ENCODE peak calls at places on chromosomes 11 and 22, in five cellular contexts. S, T, V, J and Y are unnamed samples.

GRCh38 chr11:94131363-94132115 is 2.9 kb downstream of the PANX1 start:
- DNase-seq in V (peak; percentile 54), S (no peak), T (peak; percentile 6), J (no peak), Y (no peak)

GRCh38 chr22:40637181-40638150 is 947 bp upstream of the MRTFA start:
- DNase-seq in V (no peak), S (no peak), T (peak; percentile 55), J (peak; percentile 56), Y (no peak)

GRCh38 chr11:69657911-69658605 is 17.1 kb downstream of the LTO1 start:
- DNase-seq in J (no peak), S (peak; percentile 88), V (peak; percentile 48), T (peak; percentile 69), Y (peak; percentile 90)

GRCh38 chr11:35796542-35796941 is 134.0 kb downstream of the TRIM44 start:
- DNase-seq in J (peak; percentile 66), S (no peak), V (peak; percentile 77), T (no peak), Y (no peak)

GRCh38 chr22:30371981-30372380 is 15.2 kb downstream of the CCDC157 start:
- DNase-seq in J (no peak), S (peak; percentile 49), T (no peak), V (no peak), Y (no peak)

GRCh38 chr22:36328635-36329216 is 59.0 kb downstream of the MYH9 start:
- DNase-seq in T (no peak), V (peak; percentile 97), S (no peak), J (peak; percentile 90), Y (no peak)

GRCh38 chr11:114188851-114189570 is 107.2 kb upstream of the NNMT start:
- DNase-seq in T (no peak), V (no peak), J (no peak), S (no peak), Y (no peak)

GRCh38 chr22:41922336-41922735 is 4.3 kb downstream of the TNFRSF13C start:
- DNase-seq in J (no peak), S (no peak), T (no peak), V (no peak), Y (no peak)

GRCh38 chr11:47184711-47185304 is 1.4 kb downstream of the PACSIN3 start:
- DNase-seq in T (no peak), S (no peak), J (no peak), V (peak; percentile 17), Y (no peak)

GRCh38 chr11:12301379-12301778 is 76.0 kb upstream of the PARVA start:
- DNase-seq in V (no peak), S (no peak), T (no peak), J (no peak), Y (no peak)

GRCh38 chr11:33893711-33894401 is 2.0 kb upstream of the LMO2 start:
- DNase-seq in V (peak; percentile 10), T (no peak), S (no peak), J (no peak), Y (no peak)

GRCh38 chr22:31126128-31126868 is 3.5 kb downstream of the INPP5J start:
- DNase-seq in J (no peak), V (no peak), S (peak; percentile 42), T (no peak), Y (no peak)

GRCh38 chr11:121318848-121319834 is 26.6 kb downstream of the SC5D start:
- DNase-seq in T (no peak), S (no peak), V (peak; percentile 60), J (peak; percentile 10), Y (peak; percentile 32)

GRCh38 chr11:20026629-20027545 is 133.4 kb downstream of the DBX1 start:
- DNase-seq in J (peak; percentile 94), T (peak; percentile 85), V (no peak), S (peak; percentile 98), Y (no peak)

GRCh38 chr11:132779487-132779886 is 752.8 kb downstream of the OPCML start:
- DNase-seq in T (no peak), V (no peak), J (no peak), S (no peak), Y (no peak)

GRCh38 chr11:2728128-2728662 is 28.4 kb upstream of the KCNQ1OT1 start:
- DNase-seq in S (no peak), T (no peak), V (no peak), J (no peak), Y (no peak)

GRCh38 chr11:12865871-12866595 is 143.1 kb upstream of the RASSF10 start:
- DNase-seq in J (no peak), S (no peak), T (no peak), V (no peak), Y (no peak)

GRCh38 chr22:45717787-45718186 is 46.2 kb downstream of the ATXN10 start:
- DNase-seq in S (no peak), V (peak; percentile 74), J (no peak), T (no peak), Y (no peak)

GRCh38 chr11:17298302-17298701 is 21.8 kb downstream of the NUCB2 start:
- DNase-seq in S (no peak), V (no peak), J (no peak), T (no peak), Y (no peak)

GRCh38 chr11:27204527-27204926 is 158.5 kb downstream of the CCDC34 start:
- DNase-seq in V (no peak), J (no peak), T (peak; percentile 63), S (peak; percentile 54), Y (no peak)

GRCh38 chr22:46370584-46371373 is 35.3 kb downstream of the TRMU start:
- DNase-seq in T (no peak), J (no peak), S (no peak), V (no peak), Y (no peak)

GRCh38 chr11:117832511-117832910 is 8.0 kb upstream of the FXYD2 start:
- DNase-seq in S (no peak), V (no peak), T (no peak), J (no peak), Y (no peak)

GRCh38 chr22:19664406-19664805 is 49.9 kb upstream of the SEPTIN5 start:
- DNase-seq in J (no peak), S (no peak), V (no peak), T (no peak), Y (no peak)

GRCh38 chr11:17506942-17507341 is 30.3 kb upstream of the ABCC8 start:
- DNase-seq in V (no peak), S (no peak), T (no peak), J (no peak), Y (no peak)

GRCh38 chr11:115085461-115086220 is 407.3 kb downstream of the NXPE2 start:
- DNase-seq in J (peak; percentile 88), S (no peak), T (no peak), V (no peak), Y (no peak)

GRCh38 chr11:61919841-61920631 is 2.7 kb upstream of the RAB3IL1 start:
- DNase-seq in V (no peak), T (peak; percentile 45), S (peak; percentile 23), J (no peak), Y (no peak)

GRCh38 chr22:48795664-48796063 is 1032.0 kb downstream of the BRD1 start:
- DNase-seq in V (no peak), T (no peak), S (no peak), J (no peak), Y (no peak)

DNA sequence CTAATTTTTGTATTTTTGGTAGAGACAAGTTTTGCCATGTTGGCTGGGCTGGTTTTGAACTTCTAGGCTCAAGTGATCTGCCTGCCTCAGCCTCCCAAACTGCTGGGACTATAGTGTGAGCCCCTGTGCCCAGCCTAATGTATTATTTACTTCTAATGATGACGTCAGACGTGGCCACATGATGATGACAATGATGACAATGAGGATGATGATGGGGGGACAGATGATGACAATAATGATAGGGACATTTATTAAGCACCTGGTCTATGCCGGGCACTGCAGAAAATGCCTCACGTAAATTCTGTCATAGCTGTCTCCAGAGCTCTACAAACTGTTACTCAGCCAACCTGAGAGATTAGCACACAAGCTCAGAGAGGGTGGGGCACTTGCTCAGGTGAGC is 169.3 kb downstream of the SHANK2 start:
- DNase-seq in J (no peak), S (no peak), V (no peak), T (no peak), Y (no peak)
- H2BK12ac ChIP-seq in J (no peak overlapping the region), S (no peak overlapping the region), V (no peak overlapping the region), T (no peak overlapping the region), Y (no peak overlapping the region)

DNA sequence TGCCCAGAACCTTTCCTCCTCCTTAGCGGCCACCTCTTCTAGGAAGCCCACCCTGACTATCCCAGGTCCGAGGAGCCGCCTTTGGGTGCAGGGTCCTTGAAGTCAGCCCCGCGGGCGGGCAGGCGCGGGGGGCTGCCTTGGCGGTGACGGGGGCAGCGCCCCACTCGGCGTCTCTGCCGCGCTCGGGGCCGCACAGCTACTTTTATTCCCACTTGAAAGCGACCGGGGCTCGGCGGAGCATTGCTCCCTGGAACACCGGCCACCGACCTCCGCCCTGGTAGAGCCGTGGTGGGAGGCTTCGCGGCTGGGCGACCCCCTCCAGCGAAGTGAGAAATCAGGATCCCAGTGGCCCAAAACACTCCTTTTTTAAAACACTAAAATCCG is 823 bp upstream of the MAPK11 start:
- DNase-seq in V (no peak), S (no peak), J (no peak), T (no peak), Y (peak; percentile 51)
- H3K27ac ChIP-seq in V (no peak overlapping the region), S (no peak overlapping the region), J (no peak overlapping the region), T (no peak overlapping the region), Y (peak overlapping the region; percentile 93)

GRCh38 chr11:44509291-44509690 is 56.2 kb upstream of the CD82 start:
- DNase-seq in S (no peak), V (no peak), J (no peak), T (no peak), Y (peak; percentile 27)
- H2BK12ac ChIP-seq in S (no peak overlapping the region), V (no peak overlapping the region), J (no peak overlapping the region), T (no peak overlapping the region), Y (no peak overlapping the region)

GRCh38 chr11:131580466-131580865 is 210.1 kb downstream of the NTM start:
- DNase-seq in J (no peak), T (no peak), S (no peak), V (no peak), Y (no peak)
- H3K27ac ChIP-seq in J (no peak overlapping the region), T (no peak overlapping the region), S (no peak overlapping the region), V (no peak overlapping the region), Y (no peak overlapping the region)

GRCh38 chr11:103824116-103824515 is 212.3 kb upstream of the DDI1 start:
- DNase-seq in J (no peak), T (no peak), V (no peak), S (no peak), Y (no peak)

GRCh38 chr11:103829596-103829995 is 206.8 kb upstream of the DDI1 start:
- DNase-seq in S (no peak), V (no peak), J (no peak), T (no peak), Y (no peak)

GRCh38 chr11:103825469-103825868 is 211.0 kb upstream of the DDI1 start:
- DNase-seq in T (no peak), S (no peak), J (no peak), V (no peak), Y (no peak)

GRCh38 chr11:103830205-103830604 is 206.2 kb upstream of the DDI1 start:
- DNase-seq in T (no peak), J (no peak), V (no peak), S (no peak), Y (no peak)

DNA sequence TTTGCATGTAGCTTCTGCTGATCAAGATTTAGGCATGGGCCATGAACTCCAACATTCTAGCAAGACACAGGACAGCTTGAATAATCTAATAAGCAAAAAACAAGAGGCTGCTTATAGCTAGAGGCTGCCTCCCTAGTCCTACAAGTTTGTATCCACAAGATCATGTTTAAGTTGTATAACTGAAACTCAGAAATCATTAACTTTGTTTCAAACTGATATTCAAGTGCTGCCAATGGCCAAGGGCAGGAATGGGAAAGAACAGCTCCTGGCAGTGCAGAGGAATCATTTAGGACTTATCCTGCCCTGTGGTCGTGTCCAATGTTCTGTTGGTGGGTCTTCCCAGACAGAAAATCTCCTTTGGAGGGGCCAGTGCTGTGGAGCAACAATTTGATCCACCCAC is 209.6 kb upstream of the DDI1 start:
- DNase-seq in J (no peak), T (no peak), V (no peak), S (no peak), Y (no peak)
- H2BK12ac ChIP-seq in J (no peak overlapping the region), T (no peak overlapping the region), V (no peak overlapping the region), S (no peak overlapping the region), Y (no peak overlapping the region)